ENCODE peak calls at places on chromosomes 16 and 17, in eight cellular contexts. Q is left ventricle myocardium inferior, E is tibial nerve, N is cardiac muscle cell, W is astrocyte of the spinal cord, Z is testis, M is fibroblast of the aortic adventitia, H is psoas muscle. A is an unnamed sample.

GRCh38 chr16:47780213-47780612 is 319.1 kb downstream of the PHKB start:
- DNase-seq in Q (no peak), E (no peak), N (no peak), W (no peak), Z (no peak), M (no peak), H (no peak), A (no peak)

GRCh38 chr17:5583426-5584382 is 605 bp downstream of the NLRP1 start:
- DNase-seq in Q (peak), E (no peak), N (peak), W (no peak), Z (no peak), M (peak), H (peak), A (peak)

GRCh38 chr16:728890-729744 is 2.2 kb downstream of the HAGHL start:
- DNase-seq in Q (no peak), E (no peak), N (no peak), W (no peak), Z (no peak), M (no peak), H (no peak), A (no peak)

GRCh38 chr17:82238562-82239201 is 9.8 kb downstream of the SLC16A3 start:
- DNase-seq in Q (peak), E (peak), N (peak), W (peak), Z (peak), M (peak), H (peak), A (peak)

GRCh38 chr16:23924138-23924537 is 88.4 kb downstream of the PRKCB start:
- DNase-seq in Q (no peak), E (no peak), N (no peak), W (no peak), Z (no peak), M (no peak), H (no peak), A (no peak)

GRCh38 chr17:14227052-14227451 is 9.6 kb downstream of the CDRT15 start:
- DNase-seq in Q (no peak), E (no peak), N (no peak), W (no peak), Z (no peak), M (no peak), H (no peak), A (no peak)

GRCh38 chr16:89168381-89169189 is 3.0 kb upstream of the CDH15 start:
- DNase-seq in Q (no peak), E (no peak), N (no peak), W (no peak), Z (no peak), M (no peak), H (no peak), A (no peak)

GRCh38 chr16:83793179-83793578 is 14.6 kb upstream of the HSBP1 start:
- DNase-seq in Q (no peak), E (no peak), N (no peak), W (no peak), Z (no peak), M (no peak), H (no peak), A (no peak)

GRCh38 chr17:75736173-75736835 is 15.0 kb downstream of the ITGB4 start:
- DNase-seq in Q (no peak), E (no peak), N (no peak), W (no peak), Z (no peak), M (no peak), H (no peak), A (no peak)

GRCh38 chr16:50067290-50067853 is 1.6 kb downstream of the HEATR3 start:
- DNase-seq in Q (no peak), E (peak), N (peak), W (peak), Z (peak), M (peak), H (no peak), A (peak)

GRCh38 chr16:82621796-82622195 is 5.0 kb upstream of the CDH13 start:
- DNase-seq in Q (no peak), E (no peak), N (no peak), W (no peak), Z (no peak), M (no peak), H (no peak), A (no peak)

GRCh38 chr16:3017806-3018506 is at the start of gene CLDN6:
- DNase-seq in Q (no peak), E (no peak), N (no peak), W (no peak), Z (no peak), M (no peak), H (no peak), A (no peak)
- TF ChIP-seq CTCF in Q (no peak), E (no peak), N (peak), W (peak), Z (peak), M (no peak), H (peak), A (peak)

GRCh38 chr16:11672206-11673090 is 4.2 kb downstream of the SNN start:
- DNase-seq in Q (no peak), E (no peak), N (no peak), W (no peak), Z (no peak), M (no peak), H (no peak), A (no peak)

GRCh38 chr16:11670171-11671131 is 2.2 kb downstream of the SNN start:
- DNase-seq in Q (no peak), E (no peak), N (no peak), W (no peak), Z (no peak), M (no peak), H (no peak), A (no peak)

GRCh38 chr16:11673091-11674000 is 5.1 kb downstream of the SNN start:
- DNase-seq in Q (no peak), E (no peak), N (no peak), W (no peak), Z (no peak), M (no peak), H (no peak), A (no peak)

GRCh38 chr16:11671271-11671670 is 3.0 kb downstream of the SNN start:
- DNase-seq in Q (no peak), E (no peak), N (no peak), W (no peak), Z (no peak), M (no peak), H (no peak), A (no peak)

DNA sequence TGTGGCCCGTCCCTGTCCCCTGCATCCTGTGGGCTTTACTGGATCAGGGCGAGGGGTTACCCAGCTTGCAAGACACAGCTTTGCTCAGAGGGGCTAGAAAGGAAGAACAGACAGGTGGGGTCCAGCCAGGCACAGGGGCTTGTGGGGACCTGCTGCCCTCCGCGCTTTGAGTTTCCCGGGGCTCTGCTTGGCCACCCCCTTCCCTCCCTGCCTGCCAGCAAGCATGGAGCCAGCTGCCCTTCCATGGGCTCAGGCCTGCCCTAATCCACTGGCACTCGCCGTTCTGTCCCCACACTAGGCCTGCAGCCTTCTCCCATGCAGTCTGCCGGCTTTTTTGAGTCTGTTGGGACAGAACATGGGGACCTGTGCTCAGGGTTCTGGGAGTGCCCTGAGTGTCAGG is 3.4 kb downstream of the SNN start:
- DNase-seq in Q (no peak), E (no peak), N (no peak), W (no peak), Z (no peak), M (no peak), H (no peak), A (no peak)
- H3K4me3 ChIP-seq in Q (no peak), E (no peak), N (no peak), W (no peak), Z (no peak), M (no peak), H (peak), A (no peak)

GRCh38 chr17:45113424-45113754 is 18.9 kb downstream of the PLCD3 start:
- DNase-seq in Q (no peak), E (no peak), N (no peak), W (no peak), Z (no peak), M (no peak), H (no peak), A (no peak)

GRCh38 chr17:45110676-45111611 is 21.4 kb downstream of the PLCD3 start:
- DNase-seq in Q (peak), E (no peak), N (no peak), W (no peak), Z (peak), M (peak), H (peak), A (peak)

GRCh38 chr17:45114117-45114932 is 18.0 kb downstream of the PLCD3 start:
- DNase-seq in Q (no peak), E (no peak), N (no peak), W (no peak), Z (no peak), M (no peak), H (peak), A (no peak)

GRCh38 chr17:45111838-45112237 is 20.5 kb downstream of the PLCD3 start:
- DNase-seq in Q (no peak), E (no peak), N (no peak), W (no peak), Z (no peak), M (no peak), H (peak), A (no peak)

GRCh38 chr17:45112559-45113423 is 19.5 kb downstream of the PLCD3 start:
- DNase-seq in Q (no peak), E (no peak), N (no peak), W (no peak), Z (no peak), M (no peak), H (peak), A (no peak)
- TF ChIP-seq CTCF in Q (no peak), E (no peak), N (no peak), W (no peak), Z (no peak), M (no peak), H (no peak), A (no peak)

GRCh38 chr16:78292726-78293380 is 193.4 kb downstream of the WWOX start:
- DNase-seq in Q (no peak), E (peak), N (no peak), W (no peak), Z (no peak), M (no peak), H (no peak), A (no peak)

GRCh38 chr16:78290498-78291271 is 191.2 kb downstream of the WWOX start:
- DNase-seq in Q (no peak), E (no peak), N (no peak), W (no peak), Z (no peak), M (no peak), H (no peak), A (no peak)

GRCh38 chr16:78289844-78290277 is 190.4 kb downstream of the WWOX start:
- DNase-seq in Q (no peak), E (no peak), N (no peak), W (no peak), Z (no peak), M (no peak), H (no peak), A (no peak)

GRCh38 chr16:78289368-78289767 is 189.9 kb downstream of the WWOX start:
- DNase-seq in Q (no peak), E (no peak), N (no peak), W (no peak), Z (no peak), M (no peak), H (no peak), A (no peak)

DNA sequence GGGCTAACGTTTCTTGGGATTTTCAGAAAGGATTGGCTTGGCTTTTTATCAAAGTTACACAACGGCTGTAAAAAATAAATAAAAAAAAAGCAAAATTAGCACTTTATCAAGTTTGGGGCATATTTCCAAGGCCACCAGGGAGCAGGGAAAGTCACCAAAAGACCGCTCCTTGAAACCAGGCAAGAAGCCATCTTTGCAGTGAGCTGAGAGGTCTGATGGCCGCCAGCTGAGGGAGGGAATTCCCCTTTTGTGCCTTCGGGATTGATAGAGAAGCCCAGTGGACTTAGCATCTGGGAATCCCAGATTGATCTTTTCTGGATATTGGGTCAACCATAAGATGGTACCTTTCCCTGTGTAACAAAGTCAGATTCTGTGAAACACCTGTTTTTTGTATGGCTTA is 192.2 kb downstream of the WWOX start:
- DNase-seq in Q (peak), E (no peak), N (no peak), W (no peak), Z (peak), M (no peak), H (no peak), A (no peak)
- H3K4me3 ChIP-seq in Q (no peak), E (no peak), N (no peak), W (no peak), Z (no peak), M (no peak), H (no peak), A (no peak)

DNA sequence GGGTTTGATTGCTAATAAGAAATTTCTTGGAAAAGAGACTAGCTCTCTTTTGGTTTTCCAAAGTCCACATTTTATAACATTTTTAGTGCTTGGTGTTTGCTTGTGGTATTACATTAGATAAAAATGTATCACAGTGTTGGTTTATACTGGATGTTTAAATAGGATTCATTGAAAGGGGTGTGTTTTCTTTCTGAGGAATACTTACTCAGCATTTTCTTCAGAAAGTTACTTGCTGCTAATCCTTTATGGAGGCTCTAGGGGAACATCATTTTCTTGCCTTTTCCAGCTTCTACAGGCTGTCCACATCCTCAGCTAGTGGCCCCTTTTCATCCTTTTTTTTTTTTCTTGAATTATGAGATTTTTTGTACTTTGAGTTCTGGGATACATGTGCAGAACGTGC is 833 bp upstream of the KRT39 start:
- DNase-seq in Q (no peak), E (no peak), N (no peak), W (no peak), Z (no peak), M (no peak), H (no peak), A (no peak)
- TF ChIP-seq CTCF in Q (no peak), E (no peak), N (no peak), W (no peak), Z (no peak), M (no peak), H (no peak), A (no peak)

GRCh38 chr16:32116080-32116479 is 137.0 kb upstream of the TP53TG3D start:
- DNase-seq in Q (peak), E (no peak), N (peak), W (no peak), Z (peak), M (no peak), H (peak), A (no peak)
- H3K4me3 ChIP-seq in Q (peak), E (peak), N (no peak), W (peak), Z (peak), M (peak), H (peak), A (peak)

GRCh38 chr16:4836727-4837126 is 10.4 kb downstream of the GLYR1 start:
- DNase-seq in Q (no peak), E (no peak), N (no peak), W (no peak), Z (no peak), M (no peak), H (no peak), A (no peak)
- TF ChIP-seq CTCF in Q (no peak), E (no peak), N (no peak), W (no peak), Z (no peak), M (no peak), H (no peak), A (no peak)